ENCODE peak calls at places on chromosome 11, in nine cellular contexts. V, K, B, I, O, Y, D, J and G are unnamed samples.

GRCh38 chr11:122705396-122705795 is 49.9 kb downstream of the UBASH3B start:
- DNase-seq in V (no peak), K (no peak), B (no peak), I (no peak), O (no peak), Y (no peak), D (no peak), J (no peak), G (no peak)

GRCh38 chr11:126834573-126834972 is 166.0 kb downstream of the KIRREL3 start:
- DNase-seq in V (no peak), K (no peak), B (no peak), I (no peak), O (no peak), Y (no peak), D (no peak), J (no peak), G (no peak)

GRCh38 chr11:30605036-30605435 is 18.9 kb upstream of the MPPED2 start:
- DNase-seq in V (no peak), K (no peak), B (no peak), I (no peak), O (no peak), Y (no peak), D (no peak), J (no peak), G (no peak)

GRCh38 chr11:41522899-41523672 is 63.6 kb upstream of the LRRC4C start:
- DNase-seq in V (no peak), K (no peak), B (no peak), I (no peak), O (no peak), Y (no peak), D (no peak), J (no peak), G (no peak)

GRCh38 chr11:112583246-112583893 is 322.7 kb upstream of the PLET1 start:
- DNase-seq in V (no peak), K (no peak), B (no peak), I (no peak), O (no peak), Y (no peak), D (no peak), J (no peak), G (peak)

GRCh38 chr11:123642435-123642834 is 12.0 kb downstream of the SCN3B start:
- DNase-seq in V (no peak), K (no peak), B (no peak), I (no peak), O (no peak), Y (no peak), D (no peak), J (no peak), G (no peak)

GRCh38 chr11:58796333-58797049 is 48.0 kb downstream of the GLYATL2 start:
- DNase-seq in V (no peak), K (no peak), B (no peak), I (no peak), O (no peak), Y (no peak), D (no peak), J (no peak), G (no peak)

GRCh38 chr11:118979434-118979833 is 7.9 kb downstream of the FOXR1 start:
- DNase-seq in V (no peak), K (no peak), B (no peak), I (no peak), O (no peak), Y (peak), D (no peak), J (no peak), G (no peak)

GRCh38 chr11:76783901-76784813 is 1.0 kb downstream of the TSKU start:
- DNase-seq in V (peak), K (peak), B (peak), I (no peak), O (no peak), Y (peak), D (no peak), J (peak), G (no peak)

DNA sequence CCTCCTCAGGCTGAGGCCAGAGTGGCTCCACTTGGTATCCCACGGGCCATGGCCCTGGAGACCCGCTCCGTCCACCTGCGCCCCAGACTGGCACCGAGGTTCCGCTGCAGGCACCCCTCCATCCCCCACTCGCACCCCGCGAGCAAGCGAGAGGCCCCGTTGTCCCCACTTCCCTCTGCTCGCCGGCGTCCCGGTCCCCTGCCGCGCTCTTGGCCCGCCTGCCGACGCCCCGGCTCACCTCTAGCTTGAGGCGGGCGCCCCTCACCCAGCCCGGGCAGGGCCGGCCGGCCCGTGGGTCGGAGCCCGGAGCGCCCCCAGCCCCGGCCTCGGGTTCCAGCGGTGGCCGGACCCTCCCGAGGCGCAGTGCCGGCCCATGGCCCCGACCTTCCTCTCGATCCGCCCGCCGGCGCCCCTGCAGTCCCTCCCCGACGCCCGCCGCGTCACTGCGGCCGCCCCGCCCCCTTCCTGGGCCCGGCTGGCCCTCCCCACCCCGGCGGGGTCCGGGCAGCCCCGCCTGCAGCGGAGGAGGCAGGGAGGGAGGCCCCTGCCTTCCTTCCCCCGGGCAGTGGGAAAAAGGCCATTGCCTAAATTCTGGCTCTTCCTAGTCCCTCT is at the start of gene PITPNM1:
- DNase-seq in V (peak), K (peak), B (peak), I (no peak), O (no peak), Y (peak), D (peak), J (no peak), G (peak)
- TF ChIP-seq POLR2A in V (peak), K (peak), B (no peak), I (peak), O (no peak), Y (no peak), D (no peak), J (no peak), G (no peak)

GRCh38 chr11:68963779-68964178 is 17.0 kb downstream of the MRGPRD start:
- DNase-seq in V (no peak), K (no peak), B (no peak), I (no peak), O (no peak), Y (no peak), D (no peak), J (no peak), G (no peak)
- TF ChIP-seq POLR2A in V (no peak), K (no peak), B (no peak), I (no peak), O (no peak), Y (no peak), D (no peak), J (no peak), G (no peak)

DNA sequence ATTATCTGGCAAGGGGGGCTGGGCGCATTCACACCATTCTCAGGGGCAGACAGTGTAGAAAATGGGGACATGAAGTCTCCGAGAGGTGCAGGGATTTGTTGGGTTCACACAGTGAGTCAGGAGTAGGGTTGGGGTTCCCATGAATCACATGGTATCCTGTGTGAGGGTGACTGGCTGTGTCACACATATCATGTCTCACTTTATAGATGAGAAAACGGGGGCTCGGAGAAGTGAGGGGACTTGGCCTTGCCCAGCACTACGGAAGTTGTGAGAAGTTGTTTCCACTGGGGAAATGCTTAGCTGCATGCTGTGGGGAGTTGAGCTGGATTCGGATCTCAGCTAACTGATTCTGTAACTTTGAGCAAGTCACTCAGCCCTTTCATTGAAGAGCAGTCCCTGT is 4.2 kb downstream of the GAL3ST3 start:
- DNase-seq in V (no peak), K (no peak), B (no peak), I (no peak), O (no peak), Y (peak), D (no peak), J (no peak), G (no peak)
- TF ChIP-seq POLR2A in V (no peak), K (no peak), B (no peak), I (no peak), O (no peak), Y (no peak), D (no peak), J (no peak), G (no peak)

DNA sequence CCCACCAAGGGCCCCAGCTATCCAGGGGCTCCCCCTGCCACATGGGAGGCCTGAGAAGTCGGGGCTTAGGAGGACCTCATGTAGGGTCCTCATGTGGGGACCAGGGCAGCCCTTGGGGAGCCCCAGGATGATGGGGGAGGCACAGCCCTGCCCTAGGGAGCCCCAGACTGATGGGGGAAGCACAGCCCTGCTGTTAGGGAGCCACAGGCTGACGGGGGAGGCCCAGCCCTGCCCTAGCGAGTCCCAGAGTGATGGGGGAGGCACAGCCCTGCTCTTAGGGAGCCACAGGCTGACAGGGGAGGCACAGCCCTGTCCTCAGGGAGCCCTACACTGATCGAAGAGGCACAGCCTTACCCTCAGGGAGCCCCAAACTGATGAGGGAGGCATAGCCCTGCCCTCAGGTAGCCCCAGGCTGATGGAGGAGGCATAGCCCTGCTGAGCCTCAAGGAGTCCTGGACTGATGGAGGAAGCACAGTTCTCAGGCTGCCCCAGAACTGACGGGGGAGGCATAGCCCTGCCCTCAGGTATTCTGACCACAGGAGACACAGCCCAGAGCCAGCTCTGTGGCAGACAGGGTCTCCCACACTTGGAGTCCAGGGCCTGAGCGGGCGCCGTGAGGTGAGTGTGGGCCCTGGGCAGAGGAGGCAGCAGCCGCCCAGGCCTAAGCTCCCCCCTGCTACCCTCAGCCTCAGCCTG is 10.8 kb downstream of the PRR33 start:
- DNase-seq in V (no peak), K (no peak), B (no peak), I (no peak), O (no peak), Y (peak), D (no peak), J (no peak), G (peak)
- TF ChIP-seq POLR2A in V (no peak), K (no peak), B (no peak), I (no peak), O (no peak), Y (no peak), D (no peak), J (no peak), G (no peak)

GRCh38 chr11:3855808-3856491 is 486 bp downstream of the STIM1 start:
- DNase-seq in V (peak), K (no peak), B (peak), I (no peak), O (no peak), Y (peak), D (peak), J (no peak), G (no peak)
- TF ChIP-seq POLR2A in V (no peak), K (no peak), B (no peak), I (no peak), O (no peak), Y (no peak), D (no peak), J (no peak), G (no peak)

DNA sequence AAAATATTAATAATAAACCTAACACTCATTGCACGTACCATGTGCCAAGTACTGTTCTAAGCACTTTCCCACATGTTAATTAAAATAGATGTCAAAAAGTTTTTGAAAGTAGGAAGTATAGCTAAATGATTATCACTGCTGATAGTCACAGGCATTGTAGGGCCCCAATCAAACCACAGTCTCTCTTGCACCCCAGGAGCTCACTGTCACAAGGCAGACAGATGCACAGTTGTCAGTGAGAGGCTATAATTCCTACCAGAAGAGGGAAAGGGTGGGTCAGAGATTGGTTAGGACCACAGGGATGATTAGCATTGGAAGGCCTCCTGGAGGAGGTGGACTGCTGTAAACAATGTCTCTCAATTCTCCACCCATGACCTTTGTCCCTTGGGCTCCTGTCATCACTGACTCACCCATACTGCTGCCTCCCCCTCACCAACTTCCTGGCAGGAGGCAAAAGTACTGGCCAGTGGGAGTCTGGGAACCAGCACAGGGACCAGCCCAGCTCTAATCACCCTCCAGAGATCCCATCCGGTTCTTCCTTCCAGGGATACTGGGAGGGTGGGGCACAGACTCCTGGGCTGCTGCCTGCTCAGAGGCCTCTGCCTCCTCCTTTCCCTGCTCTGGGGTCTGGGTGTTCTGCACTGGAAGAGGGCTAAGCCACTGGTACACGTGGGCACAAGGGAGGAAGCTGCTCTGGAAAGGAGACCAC is 1.1 kb upstream of the POLD4 start:
- DNase-seq in V (peak), K (no peak), B (peak), I (no peak), O (peak), Y (peak), D (peak), J (peak), G (no peak)
- TF ChIP-seq POLR2A in V (peak), K (no peak), B (no peak), I (no peak), O (no peak), Y (no peak), D (peak), J (no peak), G (no peak)